ENCODE peak calls at places on chromosome 3, in ten cellular contexts. A is suprapubic skin, B is sigmoid colon, N is ovary, C is esophagus muscularis mucosa, H is A549, X is stomach, S is tibial nerve, K is GM12878, J is K562. W is an unnamed sample.

GRCh38 chr3:103712320-103713008 is 1277.6 kb downstream of the ZPLD1 start:
- DNase-seq in A (no peak), B (no peak), N (no peak), C (no peak), H (no peak), X (no peak), S (no peak), K (no peak), J (no peak), W (no peak)

GRCh38 chr3:46612324-46612723 is at the start of gene FAM240A:
- DNase-seq in A (no peak), B (no peak), N (no peak), C (peak), H (no peak), X (no peak), S (peak), K (no peak), J (no peak), W (no peak)

GRCh38 chr3:179266701-179267211 is 15.8 kb upstream of the KCNMB3 start:
- DNase-seq in A (no peak), B (no peak), N (no peak), C (peak), H (no peak), X (no peak), S (no peak), K (no peak), J (no peak), W (no peak)

GRCh38 chr3:141659821-141660597 is 78.1 kb upstream of the RNF7 start:
- DNase-seq in A (peak), B (peak), N (peak), C (no peak), H (peak), X (peak), S (peak), K (no peak), J (peak), W (peak)

GRCh38 chr3:30269751-30270445 is 336.5 kb upstream of the TGFBR2 start:
- DNase-seq in A (no peak), B (no peak), N (no peak), C (no peak), H (no peak), X (no peak), S (no peak), K (no peak), J (no peak), W (no peak)

GRCh38 chr3:159760056-159760455 is 228.6 kb upstream of the IL12A start:
- DNase-seq in A (no peak), B (no peak), N (no peak), C (no peak), H (no peak), X (no peak), S (no peak), K (no peak), J (no peak), W (no peak)

GRCh38 chr3:72231439-72232196 is 446.7 kb upstream of the PROK2 start:
- DNase-seq in A (no peak), B (no peak), N (no peak), C (no peak), H (no peak), X (no peak), S (no peak), K (no peak), J (no peak), W (no peak)

GRCh38 chr3:135918600-135918999 is 46.9 kb upstream of the PPP2R3A start:
- DNase-seq in A (no peak), B (no peak), N (no peak), C (no peak), H (no peak), X (no peak), S (no peak), K (no peak), J (no peak), W (no peak)

GRCh38 chr3:27387625-27388024 is 18.4 kb upstream of the NEK10 start:
- DNase-seq in A (no peak), B (peak), N (no peak), C (no peak), H (no peak), X (no peak), S (no peak), K (no peak), J (no peak), W (no peak)

GRCh38 chr3:42080452-42080872 is 10.7 kb upstream of the TRAK1 start:
- DNase-seq in A (no peak), B (peak), N (no peak), C (no peak), H (peak), X (peak), S (no peak), K (peak), J (no peak), W (peak)

GRCh38 chr3:45608885-45609284 is 14.3 kb downstream of the LIMD1 start:
- DNase-seq in A (no peak), B (no peak), N (no peak), C (no peak), H (no peak), X (peak), S (no peak), K (no peak), J (no peak), W (no peak)

GRCh38 chr3:50428007-50428633 is 68.8 kb upstream of the TMEM115 start:
- DNase-seq in A (no peak), B (no peak), N (no peak), C (no peak), H (no peak), X (no peak), S (no peak), K (no peak), J (no peak), W (no peak)

GRCh38 chr3:153768559-153769469 is 352.4 kb upstream of the ARHGEF26 start:
- DNase-seq in A (no peak), B (peak), N (peak), C (no peak), H (peak), X (no peak), S (peak), K (peak), J (peak), W (peak)

GRCh38 chr3:15470261-15470660 is 42.9 kb downstream of the EAF1 start:
- DNase-seq in A (peak), B (no peak), N (no peak), C (no peak), H (peak), X (no peak), S (no peak), K (no peak), J (no peak), W (no peak)

GRCh38 chr3:74465652-74466415 is 148.6 kb downstream of the CNTN3 start:
- DNase-seq in A (no peak), B (no peak), N (no peak), C (no peak), H (no peak), X (no peak), S (no peak), K (no peak), J (no peak), W (no peak)

GRCh38 chr3:125211523-125212095 is 939 bp downstream of the SLC12A8 start:
- DNase-seq in A (no peak), B (no peak), N (no peak), C (no peak), H (no peak), X (no peak), S (no peak), K (no peak), J (no peak), W (no peak)

GRCh38 chr3:180358179-180358578 is 243.8 kb upstream of the TTC14 start:
- DNase-seq in A (no peak), B (no peak), N (no peak), C (no peak), H (no peak), X (no peak), S (no peak), K (no peak), J (no peak), W (no peak)

GRCh38 chr3:101928890-101929289 is 79.6 kb downstream of the NFKBIZ start:
- DNase-seq in A (no peak), B (no peak), N (no peak), C (no peak), H (no peak), X (no peak), S (no peak), K (no peak), J (no peak), W (no peak)

GRCh38 chr3:128579927-128580326 is 70.7 kb downstream of the RPN1 start:
- DNase-seq in A (no peak), B (no peak), N (no peak), C (no peak), H (no peak), X (no peak), S (no peak), K (no peak), J (no peak), W (no peak)

GRCh38 chr3:3087279-3087678 is 22.9 kb downstream of the IL5RA start:
- DNase-seq in A (no peak), B (no peak), N (no peak), C (no peak), H (no peak), X (no peak), S (no peak), K (no peak), J (no peak), W (no peak)

GRCh38 chr3:34216713-34217346 is 418.4 kb downstream of the PDCD6IP start:
- DNase-seq in A (no peak), B (no peak), N (no peak), C (no peak), H (no peak), X (no peak), S (no peak), K (no peak), J (no peak), W (no peak)

GRCh38 chr3:195805181-195805580 is 6.5 kb downstream of the MUC4 start:
- DNase-seq in A (no peak), B (peak), N (no peak), C (no peak), H (no peak), X (no peak), S (no peak), K (no peak), J (no peak), W (no peak)

GRCh38 chr3:158103956-158104338 is 2.3 kb downstream of the SHOX2 start:
- DNase-seq in A (no peak), B (no peak), N (no peak), C (no peak), H (no peak), X (no peak), S (peak), K (no peak), J (no peak), W (no peak)

GRCh38 chr3:119258915-119259314 is 18.2 kb upstream of the B4GALT4 start:
- DNase-seq in A (no peak), B (no peak), N (no peak), C (no peak), H (no peak), X (no peak), S (no peak), K (no peak), J (no peak), W (no peak)

GRCh38 chr3:168544097-168544957 is 448.6 kb upstream of the GOLIM4 start:
- DNase-seq in A (no peak), B (no peak), N (no peak), C (no peak), H (no peak), X (no peak), S (no peak), K (no peak), J (no peak), W (no peak)

GRCh38 chr3:173109143-173109542 is 31.9 kb downstream of the SPATA16 start:
- DNase-seq in A (no peak), B (no peak), N (no peak), C (no peak), H (no peak), X (no peak), S (no peak), K (no peak), J (no peak), W (no peak)

GRCh38 chr3:24069045-24069444 is 124.0 kb downstream of the NR1D2 start:
- DNase-seq in A (no peak), B (peak), N (no peak), C (no peak), H (no peak), X (no peak), S (no peak), K (no peak), J (no peak), W (peak)

GRCh38 chr3:71247221-71247947 is 336.1 kb downstream of the FOXP1 start:
- DNase-seq in A (no peak), B (no peak), N (no peak), C (no peak), H (peak), X (no peak), S (no peak), K (no peak), J (peak), W (no peak)

GRCh38 chr3:197196192-197196591 is 102.2 kb downstream of the DLG1 start:
- DNase-seq in A (no peak), B (no peak), N (no peak), C (no peak), H (no peak), X (no peak), S (no peak), K (no peak), J (no peak), W (no peak)

GRCh38 chr3:27319304-27319703 is 49.9 kb downstream of the NEK10 start:
- DNase-seq in A (no peak), B (no peak), N (no peak), C (no peak), H (no peak), X (no peak), S (no peak), K (no peak), J (no peak), W (no peak)

GRCh38 chr3:185071401-185071800 is 81.5 kb downstream of the C3orf70 start:
- DNase-seq in A (no peak), B (no peak), N (no peak), C (no peak), H (no peak), X (no peak), S (no peak), K (no peak), J (no peak), W (no peak)

GRCh38 chr3:185069583-185070030 is 83.3 kb downstream of the C3orf70 start:
- DNase-seq in A (no peak), B (no peak), N (no peak), C (no peak), H (no peak), X (no peak), S (no peak), K (no peak), J (no peak), W (peak)

GRCh38 chr3:185069023-185069422 is 83.8 kb downstream of the C3orf70 start:
- DNase-seq in A (no peak), B (no peak), N (no peak), C (no peak), H (no peak), X (no peak), S (no peak), K (no peak), J (no peak), W (peak)

GRCh38 chr3:185067173-185067572 is 85.7 kb downstream of the C3orf70 start:
- DNase-seq in A (no peak), B (no peak), N (no peak), C (peak), H (no peak), X (no peak), S (no peak), K (no peak), J (no peak), W (no peak)

DNA sequence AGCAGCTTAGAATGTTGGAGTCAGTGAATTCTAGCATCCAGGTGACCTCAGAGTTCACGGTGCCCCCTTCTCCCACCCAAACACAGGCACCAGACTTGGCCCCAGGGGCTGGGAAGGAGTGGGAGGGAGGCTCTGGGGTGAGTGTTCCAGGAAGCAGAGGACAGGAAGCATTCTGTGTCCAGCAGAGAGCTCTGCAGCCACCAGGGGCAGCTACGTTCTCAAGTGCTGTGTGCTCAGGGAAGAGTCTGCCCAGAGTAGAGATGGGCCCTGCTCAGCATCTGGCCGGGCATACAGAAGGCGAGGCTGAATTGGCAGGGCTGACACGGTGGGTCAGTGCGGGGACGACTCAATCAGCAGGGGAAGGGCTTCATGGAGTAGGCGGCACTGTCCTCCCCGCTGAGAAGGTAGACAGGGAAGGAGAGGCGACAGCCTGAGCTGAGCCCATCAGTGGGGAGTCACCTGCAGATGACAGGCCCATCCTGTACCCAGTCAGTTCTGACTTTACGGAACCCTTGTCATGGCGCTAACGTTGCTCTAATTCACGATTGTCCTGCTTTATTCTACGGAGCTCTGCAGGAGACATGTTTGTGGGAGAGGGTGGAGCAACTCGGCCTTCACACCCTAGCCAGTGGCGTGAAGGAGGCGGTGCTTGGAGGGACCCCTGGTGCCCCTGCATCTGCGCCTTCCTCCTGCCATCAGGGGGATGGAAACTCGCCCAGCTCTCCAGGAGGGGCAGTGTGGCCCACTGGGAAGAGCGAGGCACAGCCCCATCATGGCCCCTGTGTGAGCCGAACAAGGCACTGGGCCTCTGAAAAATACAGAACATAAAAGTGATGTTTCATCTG is 82.1 kb downstream of the C3orf70 start:
- DNase-seq in A (no peak), B (no peak), N (no peak), C (no peak), H (peak), X (no peak), S (no peak), K (no peak), J (peak), W (peak)
- TF ChIP-seq EP300 in A (no peak), B (no peak), N (no peak), C (no peak), H (no peak), X (no peak), S (no peak), K (no peak), J (no peak), W (no peak)

DNA sequence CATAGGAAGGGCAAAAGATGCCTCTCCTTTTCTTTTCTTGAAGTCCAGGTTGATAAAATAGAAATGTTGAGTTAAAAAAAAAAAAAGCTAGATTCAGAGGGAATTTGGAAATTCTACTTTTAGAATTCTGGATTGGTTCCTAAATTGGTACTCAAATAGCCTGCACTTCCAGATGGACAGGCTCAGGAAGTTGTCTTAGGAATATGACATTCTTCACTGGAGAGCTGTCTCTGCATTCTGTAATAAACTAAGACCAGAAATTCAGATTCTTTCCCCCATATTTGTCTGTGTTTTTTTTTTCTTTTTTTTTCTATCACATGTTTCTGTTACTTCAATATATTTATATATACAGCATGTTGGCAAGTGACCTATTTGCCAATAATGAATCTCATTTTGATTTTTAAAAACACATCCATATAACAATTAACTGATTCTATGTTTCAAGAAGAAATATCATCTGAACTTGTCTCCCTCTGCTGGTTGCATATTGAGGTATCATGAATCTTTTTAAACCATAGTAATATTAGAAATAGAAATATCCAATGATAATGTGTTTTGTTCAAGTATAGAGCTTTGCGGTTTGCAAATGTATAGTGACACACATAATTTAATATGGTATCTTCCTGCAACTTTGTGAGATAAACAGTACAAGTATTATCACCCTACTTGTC is 8.5 kb upstream of the LSAMP start:
- DNase-seq in A (no peak), B (no peak), N (no peak), C (no peak), H (no peak), X (no peak), S (no peak), K (no peak), J (no peak), W (no peak)
- TF ChIP-seq EP300 in A (no peak), B (no peak), N (no peak), C (no peak), H (no peak), X (no peak), S (no peak), K (no peak), J (no peak), W (no peak)

DNA sequence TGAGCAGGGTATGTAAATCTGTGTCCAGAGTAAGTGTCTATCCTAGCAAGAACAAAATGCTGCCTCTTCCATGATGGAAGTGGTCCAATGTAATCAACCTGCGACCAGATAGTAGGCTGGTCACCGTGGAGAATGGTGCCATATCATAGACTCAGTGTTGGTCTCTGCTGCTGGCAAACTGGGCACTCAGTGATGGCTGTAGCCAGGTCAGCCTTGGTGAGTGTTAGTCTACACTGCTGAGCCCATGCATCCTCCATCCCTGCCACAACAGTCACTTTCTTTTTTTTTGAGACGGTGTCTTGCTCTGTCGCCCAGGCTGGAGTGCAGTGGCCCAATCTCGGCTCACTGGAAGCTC is 69.3 kb downstream of the CHRD start:
- DNase-seq in A (no peak), B (peak), N (no peak), C (no peak), H (no peak), X (no peak), S (no peak), K (no peak), J (no peak), W (no peak)
- TF ChIP-seq EP300 in A (no peak), B (no peak), N (no peak), C (no peak), H (no peak), X (no peak), S (no peak), K (no peak), J (no peak), W (no peak)

GRCh38 chr3:99537416-99537815 is 101.0 kb upstream of the COL8A1 start:
- DNase-seq in A (no peak), B (no peak), N (no peak), C (no peak), H (no peak), X (no peak), S (no peak), K (no peak), J (no peak), W (no peak)

GRCh38 chr3:99529265-99529664 is 109.1 kb upstream of the COL8A1 start:
- DNase-seq in A (no peak), B (no peak), N (no peak), C (no peak), H (no peak), X (no peak), S (no peak), K (no peak), J (no peak), W (no peak)

GRCh38 chr3:99532246-99532645 is 106.1 kb upstream of the COL8A1 start:
- DNase-seq in A (no peak), B (no peak), N (no peak), C (no peak), H (peak), X (peak), S (peak), K (no peak), J (peak), W (peak)

GRCh38 chr3:99536555-99537314 is 101.7 kb upstream of the COL8A1 start:
- DNase-seq in A (no peak), B (no peak), N (no peak), C (no peak), H (no peak), X (no peak), S (no peak), K (no peak), J (no peak), W (no peak)

DNA sequence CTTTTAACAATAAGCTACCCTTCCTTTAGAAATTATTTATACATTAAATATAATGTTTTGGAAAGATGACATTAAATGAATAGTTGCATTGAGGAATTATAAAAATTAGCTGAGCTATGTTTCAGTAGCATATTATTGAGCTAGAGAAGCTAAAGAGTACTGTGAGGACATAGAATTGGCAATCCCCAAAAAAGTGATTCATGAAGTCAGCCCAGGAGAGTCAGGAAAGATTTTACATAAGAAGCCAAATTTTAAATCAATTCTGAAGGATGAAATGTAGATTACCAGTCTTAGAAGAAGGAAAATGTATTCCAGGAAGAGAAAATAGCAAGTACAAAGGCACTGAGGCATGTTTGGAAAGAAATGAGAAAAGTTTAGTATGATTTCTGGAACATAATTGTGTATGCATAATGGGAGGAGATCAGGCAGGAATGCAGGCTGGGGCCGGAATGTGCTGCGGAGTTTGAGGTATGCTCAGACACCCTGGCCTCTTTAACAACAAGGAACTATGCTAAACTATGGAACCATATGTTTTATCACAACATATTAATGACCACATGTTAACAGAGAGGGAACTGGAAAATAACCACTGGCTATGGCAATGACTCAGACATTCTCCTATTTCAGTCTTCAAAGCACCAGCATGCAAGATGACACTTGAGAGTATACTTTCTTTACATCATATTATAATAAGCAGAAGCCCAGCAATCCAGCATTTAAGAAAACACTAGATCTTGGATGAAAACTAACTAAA is 103.3 kb upstream of the COL8A1 start:
- DNase-seq in A (no peak), B (no peak), N (no peak), C (no peak), H (no peak), X (no peak), S (no peak), K (no peak), J (no peak), W (no peak)
- TF ChIP-seq EP300 in A (no peak), B (no peak), N (no peak), C (no peak), H (no peak), X (no peak), S (no peak), K (no peak), J (no peak), W (no peak)